ENCODE peak calls at places on chromosomes 1 and 21, in seven cellular contexts. W is mesenchymal stem cell, G is H1, Z is IMR-90, U is H9, Y is neuronal stem cell, K is trophoblast cell. E is an unnamed sample. For H3K79me1, the result is how much of the 10 kb centered on the place peaks cover.

GRCh38 chr1:100556181-100556580 is 18.2 kb downstream of the GPR88 start:
- DNase-seq in Z (no peak), U (no peak), K (no peak), Y (no peak), W (no peak), G (no peak), E (no peak)

GRCh38 chr1:23221107-23221506 is 3.8 kb upstream of the HTR1D start:
- DNase-seq in Y (no peak), K (no peak), U (no peak), W (no peak), G (no peak), Z (no peak), E (no peak)

GRCh38 chr1:34709547-34709946 is 45.3 kb upstream of the GJB5 start:
- DNase-seq in W (no peak), Y (no peak), G (peak), U (no peak), K (peak), Z (no peak), E (peak)

GRCh38 chr1:217078010-217078704 is 354.9 kb upstream of the ESRRG start:
- DNase-seq in Y (no peak), U (peak), W (peak), Z (peak), G (no peak), K (no peak), E (peak)

GRCh38 chr1:85898861-85899260 is 190.6 kb upstream of the ZNHIT6 start:
- DNase-seq in Y (no peak), Z (peak), W (no peak), U (no peak), G (no peak), K (no peak), E (no peak)

GRCh38 chr1:42179275-42179674 is 14.7 kb upstream of the GUCA2A start:
- DNase-seq in Y (no peak), U (no peak), K (no peak), Z (peak), W (peak), G (no peak), E (no peak)

GRCh38 chr21:40618216-40618615 is 228.7 kb downstream of the DSCAM start:
- DNase-seq in W (no peak), G (no peak), Y (peak), Z (no peak), K (no peak), U (no peak), E (no peak)

GRCh38 chr1:153540394-153541361 is at the start of gene S100A5:
- DNase-seq in U (no peak), K (peak), G (no peak), Z (peak), Y (no peak), W (no peak), E (no peak)

GRCh38 chr1:201157949-201158348 is 3.7 kb upstream of the TMEM9 start:
- DNase-seq in U (no peak), G (no peak), Y (no peak), W (no peak), Z (no peak), K (no peak), E (no peak)

GRCh38 chr1:67674260-67675011 is 10.6 kb upstream of the GADD45A start:
- DNase-seq in U (no peak), K (no peak), Z (peak), Y (no peak), G (no peak), W (no peak), E (no peak)

GRCh38 chr1:6468729-6469461 is 2.9 kb upstream of the TNFRSF25 start:
- DNase-seq in G (no peak), W (no peak), K (no peak), Z (no peak), U (no peak), Y (no peak), E (no peak)

DNA sequence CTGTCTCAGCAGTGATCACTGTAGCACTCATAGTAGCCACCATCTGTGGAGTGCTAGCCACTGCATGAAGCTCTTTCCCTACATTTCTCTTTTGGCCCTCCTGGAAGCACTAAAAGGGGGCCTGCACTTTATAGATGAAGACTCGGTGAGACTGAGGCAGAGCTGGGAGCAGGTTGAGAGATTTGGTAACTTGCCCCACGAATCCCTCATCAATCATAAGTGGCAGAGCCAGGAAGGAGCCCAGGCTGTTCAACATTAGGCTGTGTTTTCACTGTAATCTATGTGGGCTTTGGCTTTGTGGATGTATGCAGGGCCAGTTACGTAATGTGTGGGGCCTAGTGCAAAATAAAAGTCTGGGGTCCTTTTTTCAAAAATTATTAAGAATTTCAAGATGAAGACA is 13.3 kb upstream of the ETV3 start:
- DNase-seq in W (no peak), Y (no peak), G (no peak), U (no peak), Z (no peak), K (no peak), E (no peak)
- H3K79me1 ChIP-seq in W (under half), Y (under half), G (under half), U (under half), Z (under half), K (under half), E (under half)

GRCh38 chr1:77348561-77348960 is 66.7 kb downstream of the AK5 start:
- DNase-seq in Z (no peak), G (no peak), K (no peak), Y (no peak), W (no peak), U (no peak), E (no peak)
- H3K23ac ChIP-seq in Z (no peak), G (no peak), K (no peak), Y (no peak), W (no peak), U (no peak), E (no peak)

DNA sequence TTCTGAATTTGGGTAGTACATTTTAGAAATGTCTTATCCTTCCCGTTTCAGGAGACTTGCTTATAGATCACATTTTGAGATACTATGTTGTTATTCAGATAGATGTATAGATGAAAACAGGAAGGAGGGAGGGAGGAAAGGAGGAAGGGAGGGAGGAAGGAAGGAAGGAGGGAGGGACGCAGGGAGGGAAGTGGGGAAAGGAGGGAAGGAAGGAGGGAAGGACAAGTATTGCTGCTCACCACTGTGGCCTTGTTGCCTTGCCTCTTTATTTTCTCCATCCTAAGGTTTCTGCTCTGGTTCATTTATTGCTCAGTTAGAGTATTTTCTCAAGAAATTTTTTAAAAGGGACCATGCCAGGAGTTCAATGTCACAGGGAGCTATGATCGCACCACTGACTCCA is 134.3 kb downstream of the LTN1 start:
- DNase-seq in U (no peak), Z (no peak), Y (no peak), K (no peak), G (no peak), W (no peak), E (no peak)
- H3K79me1 ChIP-seq in U (under half), Z (under half), Y (under half), K (under half), G (under half), W (under half), E (under half)

DNA sequence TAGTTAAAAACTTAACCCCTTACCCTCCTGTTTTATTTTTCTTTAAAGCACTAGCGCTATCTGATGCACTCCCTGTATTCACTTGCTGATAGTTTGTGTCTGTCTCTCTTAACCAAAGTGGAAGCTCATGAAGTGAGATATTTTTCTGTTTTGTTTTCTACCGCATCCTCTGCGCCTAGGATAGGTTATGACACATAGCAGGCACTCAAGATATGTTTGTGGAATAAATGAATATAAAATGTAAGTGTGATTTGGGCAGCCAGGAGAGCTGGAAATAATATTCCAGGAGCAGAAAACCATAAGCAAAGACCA is 49.0 kb upstream of the MRPS6 start:
- DNase-seq in W (no peak), G (no peak), Y (no peak), K (no peak), U (no peak), Z (no peak), E (no peak)
- H3K23ac ChIP-seq in W (no peak), G (no peak), Y (no peak), K (no peak), U (no peak), Z (no peak), E (no peak)